ENCODE peak calls at places on chromosomes 3 and 15, in four cellular contexts. P, V, N and S are unnamed samples.

GRCh38 chr15:79957741-79958140 is 13.3 kb downstream of the BCL2A1 start:
- DNase-seq in N (no peak), V (no peak), P (no peak), S (no peak)

GRCh38 chr3:30721314-30721634 is 114.9 kb downstream of the TGFBR2 start:
- DNase-seq in V (no peak), P (no peak), N (no peak), S (no peak)

GRCh38 chr3:48275292-48276027 is 34.6 kb downstream of the ZNF589 start:
- DNase-seq in V (no peak), P (no peak), N (no peak), S (no peak)

GRCh38 chr3:163261056-163261455 is 1764.4 kb downstream of the OTOL1 start:
- DNase-seq in N (no peak), V (no peak), P (no peak), S (no peak)

GRCh38 chr3:80357761-80358160 is 590.0 kb upstream of the ROBO1 start:
- DNase-seq in N (no peak), P (no peak), V (no peak), S (no peak)

GRCh38 chr3:114014211-114014610 is 42.1 kb downstream of the CCDC191 start:
- DNase-seq in N (no peak), V (no peak), P (no peak), S (no peak)

GRCh38 chr3:153753035-153753434 is 368.2 kb upstream of the ARHGEF26 start:
- DNase-seq in N (no peak), V (no peak), P (no peak), S (no peak)

GRCh38 chr3:141707741-141708203 is 30.3 kb upstream of the RNF7 start:
- DNase-seq in V (no peak), P (no peak), N (peak; percentile 29), S (no peak)